ENCODE peak calls at places on chromosome 11, in five cellular contexts. L, S, P, R and X are unnamed samples.

GRCh38 chr11:59207988-59208432 is 4.7 kb downstream of the MPEG1 start:
- DNase-seq in P (no peak), R (peak), L (no peak), S (no peak), X (peak)

GRCh38 chr11:112797653-112798293 is 163.4 kb upstream of the NCAM1 start:
- DNase-seq in R (no peak), S (no peak), P (no peak), L (no peak), X (no peak)

GRCh38 chr11:18567081-18567480 is 21.5 kb downstream of the UEVLD start:
- DNase-seq in R (no peak), L (no peak), P (no peak), S (no peak), X (no peak)

GRCh38 chr11:2587132-2587930 is 112.5 kb downstream of the KCNQ1OT1 start:
- DNase-seq in S (peak), L (no peak), P (no peak), R (peak), X (no peak)

GRCh38 chr11:58866788-58867187 is 22.3 kb upstream of the GLYATL2 start:
- DNase-seq in S (no peak), P (no peak), L (no peak), R (no peak), X (no peak)

GRCh38 chr11:130480721-130481140 is 32.3 kb downstream of the ADAMTS15 start:
- DNase-seq in L (no peak), R (no peak), P (no peak), S (no peak), X (no peak)

GRCh38 chr11:21414928-21415327 is 745.5 kb downstream of the NELL1 start:
- DNase-seq in P (no peak), L (no peak), S (no peak), R (no peak), X (no peak)

GRCh38 chr11:63670738-63671321 is 346 bp downstream of the ATL3 start:
- DNase-seq in L (peak), P (no peak), S (peak), R (peak), X (no peak)

GRCh38 chr11:77205467-77206263 is 77.6 kb downstream of the MYO7A start:
- DNase-seq in L (no peak), S (peak), R (no peak), P (no peak), X (no peak)

GRCh38 chr11:130737866-130738431 is 178.3 kb downstream of the SNX19 start:
- DNase-seq in L (no peak), P (no peak), S (no peak), R (peak), X (no peak)

GRCh38 chr11:65861533-65862183 is 1.4 kb downstream of the MUS81 start:
- DNase-seq in P (no peak), S (peak), L (no peak), R (peak), X (no peak)

GRCh38 chr11:77823775-77824174 is 2.8 kb downstream of the AAMDC start:
- DNase-seq in R (no peak), P (no peak), L (no peak), S (no peak), X (no peak)

GRCh38 chr11:2775083-2775625 is 75.4 kb upstream of the KCNQ1OT1 start:
- DNase-seq in R (peak), S (no peak), L (peak), P (no peak), X (no peak)

GRCh38 chr11:112656772-112657428 is 304.3 kb upstream of the NCAM1 start:
- DNase-seq in L (peak), P (peak), R (no peak), S (no peak), X (peak)

GRCh38 chr11:74695705-74696280 is 35.4 kb downstream of the CHRDL2 start:
- DNase-seq in L (no peak), S (no peak), R (no peak), P (no peak), X (no peak)

GRCh38 chr11:118610220-118610772 is 2.9 kb downstream of the PHLDB1 start:
- DNase-seq in P (no peak), L (no peak), R (no peak), S (no peak), X (no peak)

GRCh38 chr11:36945384-36945783 is 347.3 kb upstream of the RAG2 start:
- DNase-seq in R (no peak), S (no peak), L (no peak), P (no peak), X (no peak)

GRCh38 chr11:2777396-2777795 is 77.6 kb upstream of the KCNQ1OT1 start:
- DNase-seq in R (peak), L (peak), P (no peak), S (no peak), X (peak)

GRCh38 chr11:23957309-23957708 is 539.5 kb upstream of the LUZP2 start:
- DNase-seq in P (no peak), L (no peak), S (no peak), R (no peak), X (no peak)

GRCh38 chr11:15650105-15650938 is 535.6 kb downstream of the INSC start:
- DNase-seq in S (peak), L (peak), R (peak), P (peak), X (peak)
- TF ChIP-seq POLR2A in S (no peak), L (no peak), R (peak), P (no peak), X (peak)

GRCh38 chr11:117096973-117097566 is 1.2 kb downstream of the SIK3 start:
- DNase-seq in P (no peak), L (no peak), S (no peak), R (no peak), X (no peak)

GRCh38 chr11:117098269-117099231 is at the start of gene SIK3:
- DNase-seq in S (peak), R (peak), L (peak), P (peak), X (peak)

GRCh38 chr11:117099681-117100080 is 1.5 kb upstream of the SIK3 start:
- DNase-seq in L (no peak), R (no peak), P (no peak), S (no peak), X (no peak)

GRCh38 chr11:117096140-117096972 is 1.9 kb downstream of the SIK3 start:
- DNase-seq in S (peak), P (no peak), L (no peak), R (no peak), X (no peak)

GRCh38 chr11:117097567-117098268 is 510 bp downstream of the SIK3 start:
- DNase-seq in L (peak), R (peak), S (peak), P (no peak), X (no peak)
- TF ChIP-seq POLR2A in L (no peak), R (no peak), S (no peak), P (no peak), X (no peak)

DNA sequence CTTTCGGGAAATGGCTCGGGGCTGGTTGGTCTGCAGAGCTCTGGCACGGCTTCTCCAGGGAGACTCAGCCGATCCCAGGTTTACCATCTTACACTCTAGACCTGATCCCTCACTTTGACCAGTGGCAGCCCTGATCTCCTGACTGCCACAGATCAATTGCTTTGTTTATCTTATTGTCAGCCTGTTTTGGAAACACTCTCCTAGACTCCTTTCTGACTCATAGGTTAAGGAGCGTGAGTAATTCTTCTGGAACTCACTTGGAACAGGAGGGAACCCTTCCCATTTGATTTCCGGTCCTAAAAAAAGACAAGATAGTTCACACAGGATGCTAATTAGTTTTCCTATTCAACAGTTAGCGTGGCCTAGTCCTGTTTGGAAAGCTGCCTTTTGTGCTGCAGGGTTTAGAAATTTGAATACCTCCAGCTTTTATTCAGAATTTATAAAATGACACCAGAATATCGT is 16.0 kb upstream of the BMAL1 start:
- DNase-seq in R (no peak), S (no peak), L (peak), P (peak), X (peak)
- TF ChIP-seq POLR2A in R (no peak), S (no peak), L (no peak), P (no peak), X (no peak)

GRCh38 chr11:20087118-20087521 is 73.2 kb downstream of the DBX1 start:
- DNase-seq in L (no peak), P (no peak), R (no peak), S (no peak), X (no peak)

GRCh38 chr11:20081336-20081735 is 78.9 kb downstream of the DBX1 start:
- DNase-seq in S (no peak), L (no peak), R (no peak), P (no peak), X (no peak)

GRCh38 chr11:20089357-20089756 is 70.9 kb downstream of the DBX1 start:
- DNase-seq in S (no peak), P (no peak), L (no peak), R (no peak), X (no peak)

GRCh38 chr11:20088368-20089260 is 71.7 kb downstream of the DBX1 start:
- DNase-seq in L (no peak), P (no peak), R (no peak), S (no peak), X (no peak)

GRCh38 chr11:20084921-20085814 is 75.1 kb downstream of the DBX1 start:
- DNase-seq in R (no peak), S (no peak), P (no peak), L (no peak), X (no peak)
- TF ChIP-seq POLR2A in R (no peak), S (no peak), P (no peak), L (no peak), X (no peak)

GRCh38 chr11:61847914-61848581 is 19.9 kb downstream of the FADS2 start:
- DNase-seq in S (no peak), R (no peak), P (no peak), L (no peak), X (no peak)
- TF ChIP-seq POLR2A in S (no peak), R (no peak), P (no peak), L (no peak), X (no peak)

GRCh38 chr11:34624069-34624468 is 3.2 kb downstream of the EHF start:
- DNase-seq in S (no peak), P (no peak), R (no peak), L (no peak), X (no peak)

GRCh38 chr11:34623463-34623862 is 2.6 kb downstream of the EHF start:
- DNase-seq in R (no peak), S (no peak), L (no peak), P (no peak), X (no peak)

GRCh38 chr11:34627197-34627596 is 6.3 kb downstream of the EHF start:
- DNase-seq in R (no peak), L (no peak), S (no peak), P (no peak), X (no peak)

GRCh38 chr11:34626393-34626792 is 5.5 kb downstream of the EHF start:
- DNase-seq in L (no peak), R (no peak), S (no peak), P (no peak), X (no peak)

DNA sequence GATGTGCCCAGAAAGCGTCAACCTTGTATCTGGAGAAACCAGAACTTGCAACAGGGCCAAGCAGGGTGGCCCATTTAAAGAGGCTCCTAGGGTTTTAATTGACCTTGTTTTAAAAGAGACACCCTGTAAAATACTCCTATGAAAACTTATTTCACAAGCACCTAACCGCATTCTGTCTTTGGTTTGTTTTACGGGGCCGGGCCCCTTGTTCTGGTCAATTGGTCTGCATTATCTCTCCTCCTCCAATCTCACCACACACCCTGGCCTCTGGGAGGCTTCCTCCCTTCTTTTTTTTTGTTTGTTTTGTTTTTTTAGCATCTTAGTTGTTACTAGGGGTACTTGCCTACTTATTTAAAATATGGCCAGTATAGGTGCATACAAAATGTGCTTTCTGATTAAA is 4.7 kb downstream of the EHF start:
- DNase-seq in L (no peak), S (no peak), P (no peak), R (no peak), X (no peak)
- TF ChIP-seq POLR2A in L (no peak), S (no peak), P (no peak), R (no peak), X (no peak)